ENCODE peak calls at places on chromosomes 3 and 15, in five cellular contexts. Y is A549, U is IMR-90, H is HepG2, K is neuronal stem cell. T is an unnamed sample.
A peak's percentile ranks its signal among the peaks of the same experiment; 100 is the strongest.

GRCh38 chr3:173635826-173636225 is 238.3 kb downstream of the NLGN1 start:
- DNase-seq in Y (no peak), U (no peak), H (no peak), K (no peak), T (no peak)

GRCh38 chr3:138374573-138375134 is 26.3 kb downstream of the MRAS start:
- DNase-seq in Y (no peak), U (no peak), H (no peak), K (no peak), T (no peak)

GRCh38 chr3:75906555-75907112 is 121.3 kb upstream of the ZNF717 start:
- DNase-seq in Y (no peak), U (peak; percentile 25), H (no peak), K (peak; percentile 48), T (no peak)

GRCh38 chr15:91866971-91867372 is 13.5 kb downstream of the SLCO3A1 start:
- DNase-seq in Y (no peak), U (no peak), H (no peak), K (no peak), T (peak; percentile 26)

GRCh38 chr3:9946112-9947024 is 5.8 kb downstream of the PRRT3 start:
- DNase-seq in Y (peak; percentile 89), U (peak; percentile 81), H (peak; percentile 74), K (peak; percentile 83), T (no peak)

GRCh38 chr15:70415330-70415884 is 317.7 kb upstream of the TLE3 start:
- DNase-seq in Y (no peak), U (no peak), H (no peak), K (no peak), T (no peak)

GRCh38 chr3:132047209-132047608 is 12.4 kb upstream of the CPNE4 start:
- DNase-seq in Y (no peak), U (no peak), H (no peak), K (no peak), T (no peak)

GRCh38 chr3:158508481-158508880 is 62.5 kb upstream of the MLF1 start:
- DNase-seq in Y (no peak), U (peak; percentile 89), H (no peak), K (no peak), T (no peak)

GRCh38 chr3:134334901-134335280 is 39.4 kb downstream of the AMOTL2 start:
- DNase-seq in Y (no peak), U (no peak), H (no peak), K (no peak), T (no peak)

GRCh38 chr15:51322622-51323296 is 15.6 kb downstream of the CYP19A1 start:
- DNase-seq in Y (no peak), U (no peak), H (no peak), K (no peak), T (no peak)

GRCh38 chr15:25268166-25268565 is 170.7 kb downstream of the UBE3A start:
- DNase-seq in Y (no peak), U (no peak), H (peak; percentile 5), K (no peak), T (no peak)

DNA sequence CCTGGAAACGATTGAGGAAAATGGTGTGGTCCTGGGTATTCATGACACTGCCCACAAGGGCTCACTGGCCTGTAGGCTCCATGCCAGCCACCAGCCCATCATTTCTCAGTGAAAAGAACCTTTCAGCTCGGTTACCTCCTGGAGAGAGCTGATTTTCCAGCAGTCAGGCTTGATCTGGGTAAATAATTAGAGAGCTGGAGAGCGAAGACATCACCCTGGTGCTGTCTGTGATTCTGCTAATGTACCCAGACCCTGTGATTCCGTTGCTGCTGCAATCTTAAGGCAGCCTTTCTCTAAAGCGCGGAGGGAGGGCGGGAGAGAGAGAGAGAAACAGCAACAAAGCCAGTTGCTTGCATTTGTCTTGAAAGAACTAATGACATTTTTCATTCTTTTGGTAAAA is 221.9 kb upstream of the TOPAZ1 start:
- DNase-seq in Y (no peak), U (no peak), H (no peak), K (no peak), T (no peak)
- H3K4me2 ChIP-seq in Y (no peak overlapping the region), U (no peak overlapping the region), H (no peak overlapping the region), K (peak overlapping the region; percentile 58), T (no peak overlapping the region)

GRCh38 chr15:30913761-30914160 is 10.0 kb downstream of the FAN1 start:
- DNase-seq in Y (no peak), U (no peak), H (no peak), K (no peak), T (no peak)
- H3K4me2 ChIP-seq in Y (no peak overlapping the region), U (no peak overlapping the region), H (no peak overlapping the region), K (no peak overlapping the region), T (no peak overlapping the region)

GRCh38 chr15:38168472-38169057 is 84.1 kb upstream of the SPRED1 start:
- DNase-seq in Y (no peak), U (no peak), H (no peak), K (no peak), T (no peak)

GRCh38 chr15:38164507-38164906 is 88.1 kb upstream of the SPRED1 start:
- DNase-seq in Y (no peak), U (no peak), H (no peak), K (no peak), T (no peak)

GRCh38 chr15:38164061-38164460 is 88.6 kb upstream of the SPRED1 start:
- DNase-seq in Y (no peak), U (no peak), H (no peak), K (no peak), T (no peak)

GRCh38 chr15:38163651-38164050 is 89.0 kb upstream of the SPRED1 start:
- DNase-seq in Y (no peak), U (no peak), H (peak; percentile 33), K (no peak), T (no peak)
- H3K4me2 ChIP-seq in Y (peak overlapping the region; percentile 38), U (no peak overlapping the region), H (peak overlapping the region; percentile 20), K (no peak overlapping the region), T (no peak overlapping the region)

GRCh38 chr3:56861511-56861910 is 59.8 kb upstream of the ARHGEF3 start:
- DNase-seq in Y (no peak), U (no peak), H (no peak), K (no peak), T (no peak)

GRCh38 chr3:56860351-56860750 is 58.6 kb upstream of the ARHGEF3 start:
- DNase-seq in Y (no peak), U (no peak), H (no peak), K (no peak), T (no peak)

GRCh38 chr3:56864090-56864489 is 62.3 kb upstream of the ARHGEF3 start:
- DNase-seq in Y (no peak), U (no peak), H (no peak), K (no peak), T (peak; percentile 47)

GRCh38 chr3:56860948-56861347 is 59.2 kb upstream of the ARHGEF3 start:
- DNase-seq in Y (no peak), U (no peak), H (no peak), K (no peak), T (peak; percentile 19)

DNA sequence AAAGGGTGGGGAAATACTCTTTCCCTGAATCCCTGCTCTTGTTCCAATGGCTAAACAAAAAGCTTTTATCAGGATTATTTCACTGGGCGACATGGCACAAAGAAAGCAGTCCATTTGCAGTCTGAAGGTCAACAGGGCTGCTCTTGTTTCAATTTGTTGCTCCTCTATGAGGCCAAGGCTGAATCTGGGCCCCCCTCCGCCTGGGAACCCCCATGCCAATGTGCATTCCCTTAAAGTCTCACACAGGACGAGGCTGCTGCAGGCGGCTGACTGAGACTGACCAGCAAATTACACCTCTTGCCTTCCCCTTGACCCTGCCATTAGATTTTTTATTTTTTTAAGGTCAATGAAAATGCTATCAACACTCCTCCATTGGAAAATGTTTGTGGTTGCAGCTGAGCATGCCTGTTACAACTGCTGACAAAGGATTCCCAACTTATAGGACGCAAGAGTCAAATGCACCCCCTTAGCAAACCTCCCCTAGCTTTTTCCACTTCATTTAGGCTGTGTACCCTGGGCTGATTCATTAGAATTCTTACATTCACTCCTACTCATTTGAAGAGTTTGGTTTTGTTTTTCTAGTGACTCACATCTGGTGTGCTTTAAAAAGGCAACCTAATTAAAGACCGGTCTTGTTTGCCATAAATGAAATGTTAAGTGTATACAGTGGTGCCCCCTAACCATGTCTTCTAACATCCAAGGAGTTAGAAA is 60.8 kb upstream of the ARHGEF3 start:
- DNase-seq in Y (no peak), U (peak; percentile 73), H (peak; percentile 88), K (no peak), T (no peak)
- H3K4me2 ChIP-seq in Y (no peak overlapping the region), U (peak overlapping the region; percentile 29), H (peak overlapping the region; percentile 58), K (no peak overlapping the region), T (no peak overlapping the region)

DNA sequence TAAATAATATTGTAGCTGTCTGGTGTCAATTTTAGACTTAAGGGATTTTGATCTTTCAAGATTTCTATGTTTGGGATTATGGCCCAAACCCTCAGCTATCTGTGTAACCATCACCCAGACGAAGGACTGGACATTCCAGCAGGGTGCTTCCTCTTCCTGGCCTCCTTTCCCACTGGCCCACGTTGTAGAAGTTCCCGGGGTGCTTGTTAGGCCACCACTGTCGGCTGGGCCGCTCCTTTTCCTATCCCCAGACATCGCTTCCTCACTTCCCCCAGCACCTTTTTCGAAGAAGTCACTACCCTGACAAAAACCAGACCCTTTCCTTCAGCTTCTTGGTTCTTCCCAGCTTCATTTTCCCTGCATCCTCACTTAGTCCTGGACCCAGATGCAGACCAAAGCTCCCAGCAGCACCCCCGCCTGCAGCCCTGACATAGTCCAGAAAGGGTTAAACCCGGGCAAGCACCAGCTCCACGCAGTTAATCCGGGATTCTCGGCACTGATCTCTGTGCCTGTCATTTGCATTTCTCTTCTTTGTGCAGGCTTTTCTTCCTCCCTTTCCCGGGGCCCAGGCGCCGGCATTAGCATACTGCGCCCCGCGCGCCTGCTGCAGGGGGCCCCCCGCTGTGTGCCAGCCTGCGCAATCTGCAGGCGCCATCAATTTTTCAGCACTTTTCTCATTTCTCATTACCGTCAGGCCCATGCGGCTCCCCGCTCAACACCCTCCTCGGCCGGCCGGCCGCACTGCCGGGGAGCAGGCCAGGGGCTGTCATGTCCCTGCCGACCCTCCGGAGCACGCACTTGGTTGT is 90.6 kb downstream of the ZNF621 start:
- DNase-seq in Y (no peak), U (no peak), H (no peak), K (peak; percentile 69), T (no peak)
- H3K4me2 ChIP-seq in Y (no peak overlapping the region), U (no peak overlapping the region), H (no peak overlapping the region), K (peak overlapping the region; percentile 67), T (no peak overlapping the region)

GRCh38 chr3:105834768-105835167 is 34.0 kb downstream of the CBLB start:
- DNase-seq in Y (no peak), U (no peak), H (no peak), K (no peak), T (no peak)
- H3K4me2 ChIP-seq in Y (peak overlapping the region; percentile 50), U (no peak overlapping the region), H (no peak overlapping the region), K (no peak overlapping the region), T (no peak overlapping the region)

GRCh38 chr15:29670266-29670665 is 152.0 kb downstream of the TJP1 start:
- DNase-seq in Y (no peak), U (no peak), H (no peak), K (no peak), T (no peak)

GRCh38 chr15:29665441-29665985 is 156.8 kb downstream of the TJP1 start:
- DNase-seq in Y (no peak), U (no peak), H (no peak), K (no peak), T (no peak)

GRCh38 chr15:29666241-29666640 is 156.0 kb downstream of the TJP1 start:
- DNase-seq in Y (no peak), U (no peak), H (no peak), K (no peak), T (no peak)

GRCh38 chr15:29669823-29670222 is 152.4 kb downstream of the TJP1 start:
- DNase-seq in Y (no peak), U (peak; percentile 34), H (no peak), K (no peak), T (no peak)

GRCh38 chr15:29668120-29668602 is 154.1 kb downstream of the TJP1 start:
- DNase-seq in Y (peak; percentile 86), U (peak; percentile 88), H (peak; percentile 89), K (peak; percentile 64), T (peak; percentile 9)
- H3K4me2 ChIP-seq in Y (no peak overlapping the region), U (no peak overlapping the region), H (no peak overlapping the region), K (no peak overlapping the region), T (no peak overlapping the region)

GRCh38 chr15:101642361-101642760 is 9.8 kb downstream of the TM2D3 start:
- DNase-seq in Y (no peak), U (no peak), H (no peak), K (no peak), T (no peak)
- H3K4me2 ChIP-seq in Y (no peak overlapping the region), U (no peak overlapping the region), H (no peak overlapping the region), K (no peak overlapping the region), T (peak overlapping the region; percentile 6)